ENCODE peak calls at places on chromosomes 2 and 18, in eight cellular contexts. D is NCI-H1105; Y is left ventricle myocardium superior; E is LoVo; Z is CD8-positive, alpha-beta memory T cell; W is Peyer's patch; U is anterior cingulate cortex; R is stimulated activated naive CD4-positive, alpha-beta T cell. X is an unnamed sample.

GRCh38 chr2:209901187-209901586 is 101.3 kb upstream of the RPE start:
- DNase-seq in D (no peak), R (no peak), Y (no peak), U (no peak), W (no peak), Z (no peak), E (no peak), X (no peak)

GRCh38 chr2:134445116-134445515 is 191.2 kb downstream of the MGAT5 start:
- DNase-seq in Z (no peak), U (no peak), E (no peak), R (no peak), Y (no peak), D (no peak), W (no peak), X (no peak)

GRCh38 chr18:12006488-12006840 is 25.2 kb downstream of the IMPA2 start:
- DNase-seq in D (no peak), U (no peak), R (no peak), Z (no peak), Y (no peak), W (no peak), E (no peak), X (no peak)

GRCh38 chr2:66869076-66869475 is 434.2 kb downstream of the MEIS1 start:
- DNase-seq in D (no peak), U (no peak), W (no peak), R (no peak), Z (no peak), E (no peak), Y (no peak), X (no peak)

GRCh38 chr2:157587576-157587975 is 41.1 kb downstream of the ACVR1C start:
- DNase-seq in E (no peak), Z (no peak), Y (no peak), W (no peak), D (no peak), U (no peak), R (no peak), X (no peak)

GRCh38 chr18:61602836-61603235 is 269.6 kb downstream of the CDH20 start:
- DNase-seq in Y (no peak), Z (no peak), R (no peak), E (no peak), U (no peak), W (no peak), D (no peak), X (no peak)

GRCh38 chr2:222604749-222605515 is 51.0 kb downstream of the FARSB start:
- DNase-seq in E (no peak), R (no peak), Z (no peak), D (no peak), W (no peak), U (no peak), Y (no peak), X (no peak)

GRCh38 chr18:21341141-21341540 is 99.1 kb downstream of the GREB1L start:
- DNase-seq in Y (no peak), U (no peak), R (no peak), W (no peak), Z (no peak), D (no peak), E (no peak), X (no peak)

GRCh38 chr18:48769006-48769646 is 181.6 kb downstream of the SMAD7 start:
- DNase-seq in E (no peak), Y (peak; percentile 30), D (no peak), Z (no peak), W (no peak), U (no peak), R (no peak), X (no peak)

GRCh38 chr2:178395941-178396585 is 54.9 kb downstream of the PRKRA start:
- DNase-seq in Y (no peak), Z (no peak), R (no peak), D (no peak), W (no peak), U (no peak), E (no peak), X (no peak)

GRCh38 chr2:144357623-144358400 is 162.1 kb downstream of the ZEB2 start:
- DNase-seq in W (no peak), D (no peak), U (no peak), E (peak; percentile 58), R (no peak), Z (no peak), Y (no peak), X (no peak)

GRCh38 chr2:18437909-18438308 is 122.5 kb downstream of the RDH14 start:
- DNase-seq in D (no peak), R (no peak), E (no peak), U (no peak), Y (no peak), W (no peak), Z (no peak), X (no peak)

GRCh38 chr2:16763493-16763899 is 97.9 kb upstream of the CYRIA start:
- DNase-seq in W (no peak), D (no peak), E (no peak), U (no peak), R (no peak), Z (no peak), Y (no peak), X (no peak)

GRCh38 chr2:9150568-9150900 is 56.1 kb upstream of the ASAP2 start:
- DNase-seq in D (no peak), U (no peak), Z (no peak), Y (no peak), W (no peak), R (no peak), E (no peak), X (no peak)

GRCh38 chr2:230914886-230915285 is 10.2 kb downstream of the GPR55 start:
- DNase-seq in D (no peak), Z (no peak), Y (no peak), R (no peak), W (no peak), U (no peak), E (no peak), X (peak; percentile 10)

GRCh38 chr2:26080356-26080755 is 46.5 kb downstream of the RAB10 start:
- DNase-seq in U (no peak), Y (no peak), R (no peak), E (no peak), D (no peak), W (no peak), Z (no peak), X (no peak)

GRCh38 chr2:10120938-10121574 is 1.5 kb upstream of the RRM2 start:
- DNase-seq in R (no peak), W (no peak), Z (no peak), U (no peak), D (no peak), E (peak; percentile 70), Y (no peak), X (no peak)

GRCh38 chr2:190859347-190860297 is 21.0 kb upstream of the GLS start:
- DNase-seq in D (no peak), R (no peak), Z (no peak), W (no peak), E (no peak), Y (no peak), U (no peak), X (no peak)

GRCh38 chr2:230575640-230576324 is 136.9 kb upstream of the CAB39 start:
- DNase-seq in Y (no peak), E (no peak), Z (peak; percentile 83), W (peak; percentile 43), R (no peak), U (no peak), D (no peak), X (no peak)

GRCh38 chr2:84697895-84698294 is 181.6 kb downstream of the DNAH6 start:
- DNase-seq in R (no peak), U (no peak), Z (no peak), D (no peak), Y (no peak), W (no peak), E (no peak), X (no peak)

GRCh38 chr2:132757676-132758075 is 87.7 kb upstream of the LYPD1 start:
- DNase-seq in D (no peak), Y (no peak), Z (no peak), R (no peak), U (no peak), E (no peak), W (no peak), X (no peak)

GRCh38 chr18:44537521-44537920 is 143.2 kb upstream of the SETBP1 start:
- DNase-seq in Y (no peak), D (no peak), U (no peak), Z (no peak), W (no peak), R (no peak), E (no peak), X (no peak)

GRCh38 chr18:8455661-8456614 is 153.3 kb upstream of the RAB12 start:
- DNase-seq in E (no peak), Z (no peak), W (no peak), D (no peak), R (no peak), Y (no peak), U (no peak), X (no peak)

GRCh38 chr2:58475756-58476155 is 234.6 kb upstream of the FANCL start:
- DNase-seq in D (no peak), Y (no peak), Z (no peak), E (no peak), W (no peak), U (no peak), R (no peak), X (no peak)

GRCh38 chr2:242031481-242032019 is 162.0 kb downstream of the RTP5 start:
- DNase-seq in E (peak; percentile 22), W (peak; percentile 41), R (peak; percentile 82), Z (peak; percentile 80), Y (no peak), D (no peak), U (no peak), X (peak; percentile 12)

GRCh38 chr2:109335586-109336266 is 206.7 kb downstream of the SH3RF3 start:
- DNase-seq in Z (no peak), D (no peak), Y (no peak), W (no peak), R (no peak), U (no peak), E (no peak), X (no peak)

GRCh38 chr18:35915056-35915455 is 57.4 kb upstream of the RMP24 start:
- DNase-seq in W (no peak), Z (no peak), E (no peak), D (no peak), Y (no peak), R (no peak), U (no peak), X (no peak)

GRCh38 chr18:58455318-58455950 is 173.5 kb downstream of the ALPK2 start:
- DNase-seq in Z (no peak), R (no peak), W (no peak), U (no peak), D (no peak), E (peak; percentile 7), Y (peak; percentile 41), X (no peak)

GRCh38 chr2:40123746-40124145 is 328.1 kb downstream of the SLC8A1 start:
- DNase-seq in Z (no peak), R (no peak), E (no peak), W (no peak), D (no peak), Y (no peak), U (no peak), X (no peak)

GRCh38 chr18:23958036-23958435 is 56.5 kb upstream of the TTC39C start:
- DNase-seq in R (no peak), Y (peak; percentile 90), U (peak; percentile 18), Z (no peak), D (no peak), E (no peak), W (no peak), X (peak; percentile 72)

GRCh38 chr18:31419457-31419932 is 28.0 kb upstream of the DSG3 start:
- DNase-seq in D (no peak), U (no peak), R (no peak), Z (no peak), E (peak; percentile 82), Y (no peak), W (no peak), X (no peak)

GRCh38 chr18:50079571-50080295 is 115.2 kb downstream of the MYO5B start:
- DNase-seq in W (no peak), U (peak; percentile 49), R (no peak), Y (peak; percentile 89), D (peak; percentile 76), E (no peak), Z (no peak), X (peak; percentile 66)

GRCh38 chr2:235726554-235726953 is 232.7 kb downstream of the AGAP1 start:
- DNase-seq in W (no peak), E (no peak), Y (no peak), R (no peak), U (no peak), Z (no peak), D (no peak), X (no peak)

GRCh38 chr2:65199194-65199593 is 28.4 kb upstream of the ACTR2 start:
- DNase-seq in Z (no peak), E (no peak), Y (no peak), U (no peak), R (no peak), W (no peak), D (no peak), X (no peak)

X was measured in heart left ventricle.